ENCODE peak calls at places on chromosomes 13 and 19, in four cellular contexts. W is PC-3, M is BJ, C is endodermal cell. A is an unnamed sample.

GRCh38 chr13:38636756-38637155 is 50.1 kb upstream of the FREM2 start:
- DNase-seq in W (no peak), M (no peak), C (no peak), A (no peak)

GRCh38 chr19:30024091-30024490 is 82.1 kb downstream of the URI1 start:
- DNase-seq in W (no peak), M (no peak), C (no peak), A (no peak)

GRCh38 chr13:77595166-77595810 is 59.8 kb downstream of the SCEL start:
- DNase-seq in W (peak; percentile 40), M (no peak), C (no peak), A (no peak)

GRCh38 chr13:107866666-107867623 is 348.4 kb downstream of the LIG4 start:
- DNase-seq in W (peak; percentile 46), M (no peak), C (peak; percentile 75), A (no peak)

GRCh38 chr13:44921931-44922758 is 67.1 kb downstream of the NUFIP1 start:
- DNase-seq in W (peak; percentile 91), M (peak; percentile 81), C (no peak), A (no peak)

GRCh38 chr13:44280461-44280860 is 93.2 kb upstream of the SERP2 start:
- DNase-seq in W (peak; percentile 40), M (no peak), C (no peak), A (no peak)

GRCh38 chr19:54517483-54517882 is 14.9 kb downstream of the LAIR2 start:
- DNase-seq in W (peak; percentile 86), M (no peak), C (peak; percentile 86), A (peak; percentile 53)

GRCh38 chr19:2101417-2102335 is 5.0 kb downstream of the IZUMO4 start:
- DNase-seq in W (no peak), M (no peak), C (no peak), A (no peak)

GRCh38 chr13:33519561-33520479 is 234.3 kb upstream of the STARD13 start:
- DNase-seq in W (no peak), M (peak; percentile 87), C (no peak), A (no peak)

GRCh38 chr13:49410006-49410405 is 33.9 kb downstream of the CAB39L start:
- DNase-seq in W (no peak), M (no peak), C (no peak), A (no peak)

GRCh38 chr13:37225414-37226047 is 120.1 kb upstream of the CSNK1A1L start:
- DNase-seq in W (no peak), M (peak; percentile 40), C (no peak), A (no peak)

GRCh38 chr19:8390617-8390981 is 439 bp downstream of the RAB11B start:
- DNase-seq in W (peak; percentile 97), M (peak; percentile 53), C (peak; percentile 100), A (peak; percentile 96)

GRCh38 chr13:101727118-101727517 is 274.6 kb downstream of the ITGBL1 start:
- DNase-seq in W (no peak), M (no peak), C (no peak), A (no peak)

GRCh38 chr13:101415358-101416174 is 742 bp downstream of the NALCN start:
- DNase-seq in W (no peak), M (no peak), C (no peak), A (no peak)

GRCh38 chr13:58119351-58119750 is 487.8 kb downstream of the PCDH17 start:
- DNase-seq in W (peak; percentile 4), M (no peak), C (no peak), A (no peak)

GRCh38 chr19:53461866-53462265 is 5.7 kb upstream of the ZNF813 start:
- DNase-seq in W (peak; percentile 54), M (no peak), C (no peak), A (no peak)

GRCh38 chr13:28324181-28324789 is 170.6 kb downstream of the FLT1 start:
- DNase-seq in W (peak; percentile 67), M (no peak), C (peak; percentile 91), A (no peak)

GRCh38 chr19:45113628-45114027 is 20.6 kb downstream of the PPP1R37 start:
- DNase-seq in W (peak; percentile 61), M (no peak), C (no peak), A (no peak)

GRCh38 chr19:35313614-35314013 is 15.4 kb upstream of the CD22 start:
- DNase-seq in W (peak; percentile 54), M (no peak), C (peak; percentile 35), A (no peak)

GRCh38 chr19:7475665-7476064 is 13.2 kb downstream of the PEX11G start:
- DNase-seq in W (no peak), M (no peak), C (no peak), A (no peak)

GRCh38 chr19:49862411-49863253 is 4.7 kb downstream of the PNKP start:
- DNase-seq in W (no peak), M (no peak), C (peak; percentile 89), A (peak; percentile 49)

GRCh38 chr19:821976-822773 is 420 bp upstream of the PLPPR3 start:
- DNase-seq in W (no peak), M (no peak), C (peak; percentile 88), A (no peak)
- H3K27me3 ChIP-seq in W (no peaks in the 10 kb centered on the region), M (no peaks in the 10 kb centered on the region), C (no peaks in the 10 kb centered on the region), A (peaks cover 32% of the 10 kb centered on the region)

GRCh38 chr13:84980571-84980970 is 818.6 kb downstream of the SLITRK6 start:
- DNase-seq in W (no peak), M (no peak), C (no peak), A (no peak)

GRCh38 chr13:84985860-84986259 is 813.4 kb downstream of the SLITRK6 start:
- DNase-seq in W (no peak), M (no peak), C (no peak), A (no peak)

DNA sequence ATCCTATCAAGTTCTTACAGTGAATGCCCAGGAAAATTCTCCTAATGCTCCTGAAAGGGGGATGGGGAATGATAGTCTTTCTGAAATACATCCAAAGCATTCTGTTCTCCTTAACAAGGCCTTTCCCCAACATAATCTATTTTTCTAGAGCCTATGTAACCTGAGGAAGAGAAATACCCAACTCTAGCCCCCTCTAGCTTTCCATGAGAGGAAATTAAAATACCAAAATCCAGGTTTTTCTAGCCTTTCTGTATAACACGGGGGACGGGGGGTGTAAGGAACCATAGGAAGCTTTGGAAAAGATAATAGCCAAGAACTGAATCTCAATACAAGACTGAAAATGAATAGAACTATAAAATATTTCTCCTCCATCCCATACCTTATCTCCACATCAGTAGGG is 815.9 kb downstream of the SLITRK6 start:
- DNase-seq in W (no peak), M (no peak), C (no peak), A (no peak)
- TF ChIP-seq CTCF in W (peak; percentile 14), M (no peak), C (peak; percentile 48), A (no peak)

GRCh38 chr19:41554902-41555301 is 21.1 kb upstream of the CEACAM21 start:
- DNase-seq in W (no peak), M (no peak), C (no peak), A (no peak)
- H3K36me3 ChIP-seq in W (no peaks in the 10 kb centered on the region), M (no peaks in the 10 kb centered on the region), C (no peaks in the 10 kb centered on the region), A (no peaks in the 10 kb centered on the region)

DNA sequence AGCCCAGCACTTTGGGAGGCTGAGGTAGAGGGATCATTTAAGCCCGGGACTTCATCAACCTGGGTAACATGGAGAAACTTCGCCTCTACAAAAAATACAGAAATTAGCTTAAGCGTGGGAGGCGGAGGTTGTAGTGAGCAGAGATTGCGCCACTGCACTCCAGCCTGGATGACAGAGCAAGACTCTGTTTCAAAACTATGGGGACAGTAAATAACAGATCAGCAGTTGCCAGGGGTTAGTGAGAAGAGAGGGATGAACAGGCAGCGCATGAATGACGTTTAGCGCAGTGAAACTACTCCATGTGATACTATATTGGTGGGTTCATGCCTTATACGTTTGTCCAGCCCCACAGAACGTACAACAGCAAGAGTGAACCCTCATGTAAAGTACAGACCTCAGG is 7.1 kb upstream of the ICAM3 start:
- DNase-seq in W (no peak), M (no peak), C (no peak), A (peak; percentile 84)
- H3K27me3 ChIP-seq in W (no peaks in the 10 kb centered on the region), M (no peaks in the 10 kb centered on the region), C (no peaks in the 10 kb centered on the region), A (no peaks in the 10 kb centered on the region)

DNA sequence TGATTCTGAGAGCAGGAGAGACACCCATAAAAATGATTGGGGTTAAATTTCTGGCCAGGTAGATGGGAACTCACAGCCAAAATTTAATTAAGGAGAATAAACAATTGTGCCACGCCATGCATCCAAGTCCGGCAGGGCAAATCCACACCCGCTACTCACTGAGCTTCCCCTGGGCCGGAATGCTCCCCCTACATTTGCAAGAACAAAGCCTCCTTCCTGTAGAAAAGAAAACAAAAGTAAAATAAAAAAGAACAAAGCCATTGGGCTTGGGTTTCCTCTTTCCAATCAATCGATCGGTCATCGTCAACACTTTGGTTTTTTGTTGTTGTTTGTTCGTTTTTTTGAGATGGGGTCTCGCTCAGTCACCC is 30.2 kb upstream of the TFDP1 start:
- DNase-seq in W (no peak), M (no peak), C (peak; percentile 20), A (no peak)
- TF ChIP-seq CTCF in W (no peak), M (no peak), C (no peak), A (no peak)

A was measured in lower lobe of right lung.